ENCODE peak calls at places on chromosomes 6 and 20, in four cellular contexts. H, A, O and U are unnamed samples. For H3K36me3, the result is how much of the 10 kb centered on the place peaks cover.

GRCh38 chr20:63274381-63275228 is 2.0 kb downstream of the ARFGAP1 start:
- DNase-seq in H (no peak), A (no peak), O (no peak), U (no peak)

GRCh38 chr6:108448481-108448880 is 112.2 kb upstream of the FOXO3 start:
- DNase-seq in H (no peak), A (no peak), O (no peak), U (no peak)

GRCh38 chr6:6379573-6379972 is 59.1 kb upstream of the F13A1 start:
- DNase-seq in H (no peak), A (no peak), O (no peak), U (no peak)

GRCh38 chr6:17086469-17086868 is 15.4 kb upstream of the STMND1 start:
- DNase-seq in H (peak), A (peak), O (no peak), U (peak)

GRCh38 chr20:22490287-22491187 is 93.8 kb downstream of the FOXA2 start:
- DNase-seq in H (no peak), A (peak), O (no peak), U (no peak)

GRCh38 chr6:137850816-137851602 is 16.1 kb upstream of the TNFAIP3 start:
- DNase-seq in H (no peak), A (no peak), O (no peak), U (no peak)

GRCh38 chr6:170555305-170555704 is 1.1 kb downstream of the TBP start:
- DNase-seq in H (no peak), A (no peak), O (no peak), U (no peak)

GRCh38 chr6:109800771-109801170 is 109.7 kb downstream of the FIG4 start:
- DNase-seq in H (no peak), A (no peak), O (no peak), U (no peak)

GRCh38 chr6:106145741-106146227 is 59.6 kb downstream of the PRDM1 start:
- DNase-seq in H (no peak), A (no peak), O (no peak), U (no peak)

GRCh38 chr20:5154543-5154925 is 27.7 kb downstream of the CDS2 start:
- DNase-seq in H (no peak), A (no peak), O (no peak), U (no peak)

GRCh38 chr6:122712093-122712863 is 67.2 kb upstream of the FABP7 start:
- DNase-seq in H (no peak), A (no peak), O (no peak), U (no peak)

GRCh38 chr6:167049275-167049674 is 50.1 kb downstream of the CEP43 start:
- DNase-seq in H (no peak), A (no peak), O (no peak), U (no peak)

GRCh38 chr20:21663465-21663864 is 42.0 kb upstream of the PAX1 start:
- DNase-seq in H (no peak), A (no peak), O (no peak), U (no peak)

GRCh38 chr20:47578543-47578942 is 76.9 kb downstream of the NCOA3 start:
- DNase-seq in H (peak), A (no peak), O (no peak), U (no peak)

GRCh38 chr20:4069741-4070140 is 54.4 kb upstream of the RNF24 start:
- DNase-seq in H (no peak), A (no peak), O (no peak), U (no peak)

GRCh38 chr6:467671-468082 is 76.1 kb downstream of the IRF4 start:
- DNase-seq in H (no peak), A (no peak), O (no peak), U (no peak)

GRCh38 chr6:140684776-140685550 is 1310.5 kb upstream of the CITED2 start:
- DNase-seq in H (no peak), A (no peak), O (no peak), U (no peak)

GRCh38 chr6:474454-475185 is 83.1 kb downstream of the IRF4 start:
- DNase-seq in H (no peak), A (no peak), O (no peak), U (peak)

GRCh38 chr6:114418304-114418972 is 75.6 kb upstream of the HS3ST5 start:
- DNase-seq in H (no peak), A (no peak), O (no peak), U (no peak)

GRCh38 chr6:116410945-116411623 is 40.3 kb downstream of the DSE start:
- DNase-seq in H (peak), A (no peak), O (no peak), U (no peak)

GRCh38 chr6:123363912-123364311 is 272.8 kb downstream of the TRDN start:
- DNase-seq in H (no peak), A (no peak), O (no peak), U (no peak)

GRCh38 chr6:125258651-125259353 is 43.0 kb downstream of the HDDC2 start:
- DNase-seq in H (no peak), A (no peak), O (no peak), U (no peak)

GRCh38 chr6:2124260-2124709 is 121.1 kb downstream of the GMDS start:
- DNase-seq in H (no peak), A (no peak), O (no peak), U (no peak)

GRCh38 chr6:25012657-25013056 is 76.9 kb upstream of the RIPOR2 start:
- DNase-seq in H (no peak), A (no peak), O (no peak), U (no peak)

GRCh38 chr6:25016311-25016710 is 80.6 kb upstream of the RIPOR2 start:
- DNase-seq in H (no peak), A (no peak), O (no peak), U (no peak)

GRCh38 chr6:25013249-25013648 is 77.5 kb upstream of the RIPOR2 start:
- DNase-seq in H (no peak), A (no peak), O (no peak), U (no peak)

GRCh38 chr6:25014806-25015560 is 79.2 kb upstream of the RIPOR2 start:
- DNase-seq in H (peak), A (peak), O (no peak), U (peak)

DNA sequence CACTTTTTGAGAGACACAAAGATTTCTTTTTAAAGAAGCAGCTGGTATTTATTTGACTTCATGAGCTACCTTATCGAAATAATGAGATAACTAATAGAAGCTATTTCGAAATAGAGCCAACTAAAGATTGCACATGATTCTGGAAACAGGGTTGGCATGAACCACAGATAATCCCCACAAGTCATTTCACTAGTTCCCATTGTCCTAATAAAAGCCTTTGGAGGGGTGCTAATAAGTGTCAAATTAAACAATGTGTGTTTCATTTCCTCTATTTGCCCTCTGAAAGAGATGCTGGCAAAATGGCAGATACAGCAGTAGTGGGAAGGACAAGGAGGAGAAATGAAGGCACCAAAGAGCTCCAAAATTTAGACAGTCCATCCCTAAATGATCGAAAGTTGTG is 78.6 kb upstream of the RIPOR2 start:
- DNase-seq in H (no peak), A (no peak), O (no peak), U (no peak)
- H3K4me3 ChIP-seq in H (no peak), A (no peak), O (no peak), U (no peak)

GRCh38 chr6:39079197-39079596 is 30.6 kb downstream of the GLP1R start:
- DNase-seq in H (no peak), A (no peak), O (no peak), U (no peak)

GRCh38 chr6:39077882-39078594 is 29.5 kb downstream of the GLP1R start:
- DNase-seq in H (no peak), A (no peak), O (no peak), U (no peak)

GRCh38 chr6:39078695-39079094 is 30.1 kb downstream of the GLP1R start:
- DNase-seq in H (no peak), A (no peak), O (no peak), U (no peak)

GRCh38 chr6:39080246-39080875 is 31.8 kb downstream of the GLP1R start:
- DNase-seq in H (no peak), A (no peak), O (no peak), U (no peak)

GRCh38 chr6:39079726-39080125 is 31.1 kb downstream of the GLP1R start:
- DNase-seq in H (no peak), A (no peak), O (no peak), U (no peak)
- H3K36me3 ChIP-seq in H (under half), A (under half), O (under half), U (under half)

GRCh38 chr6:159898519-159898918 is 7.7 kb downstream of the MAS1 start:
- DNase-seq in H (no peak), A (no peak), O (no peak), U (no peak)
- H3K27ac ChIP-seq in H (no peak), A (no peak), O (no peak), U (no peak)

DNA sequence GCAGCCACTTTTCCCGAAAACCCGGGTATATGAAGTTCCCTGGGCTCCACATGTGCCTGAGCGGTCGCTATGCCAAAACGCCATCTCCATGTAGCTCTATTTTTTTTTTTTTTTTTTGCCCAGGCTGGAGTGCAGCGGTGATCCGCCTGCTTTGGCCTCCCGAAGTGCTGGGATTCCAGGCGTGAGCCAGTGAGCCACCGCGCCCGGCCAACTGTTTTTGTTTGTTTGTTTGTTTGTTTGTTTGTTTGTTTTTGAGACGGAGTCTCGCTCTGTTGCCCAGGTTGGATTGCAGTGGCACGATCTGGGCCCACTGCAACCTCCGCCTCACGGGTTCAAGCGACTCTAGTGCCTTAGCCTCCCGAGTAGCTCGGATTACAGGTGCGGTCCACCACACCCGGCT is 237.5 kb upstream of the IRAK1BP1 start:
- DNase-seq in H (no peak), A (no peak), O (no peak), U (no peak)
- H3K4me3 ChIP-seq in H (no peak), A (peak), O (no peak), U (no peak)